ENCODE peak calls at places on chromosomes 12 and 14, in eight cellular contexts. Y is AG04449; N is PC-9; P is cardiac fibroblast; R is dorsolateral prefrontal cortex; X is left ventricle myocardium inferior; C is AG04450; U is naive thymus-derived CD4-positive, alpha-beta T cell. K is an unnamed sample.

GRCh38 chr12:101527682-101528081 is 52.5 kb downstream of the SPIC start:
- DNase-seq in Y (no peak), N (no peak), P (no peak), R (no peak), X (peak; percentile 35), C (no peak), U (no peak), K (no peak)

GRCh38 chr14:56284641-56285040 is 166.4 kb downstream of the PELI2 start:
- DNase-seq in Y (no peak), N (no peak), P (no peak), R (no peak), X (no peak), C (no peak), U (no peak), K (no peak)

GRCh38 chr12:125220404-125221273 is 155.4 kb downstream of the AACS start:
- DNase-seq in Y (no peak), N (no peak), P (no peak), R (no peak), X (no peak), C (no peak), U (no peak), K (no peak)

GRCh38 chr14:95068521-95068920 is 88.8 kb downstream of the DICER1 start:
- DNase-seq in Y (no peak), N (no peak), P (no peak), R (no peak), X (no peak), C (no peak), U (no peak), K (no peak)

GRCh38 chr14:28982228-28982627 is 215.6 kb downstream of the FOXG1 start:
- DNase-seq in Y (no peak), N (no peak), P (no peak), R (no peak), X (no peak), C (no peak), U (no peak), K (no peak)

GRCh38 chr12:88472248-88472647 is 108.0 kb downstream of the KITLG start:
- DNase-seq in Y (no peak), N (no peak), P (peak; percentile 30), R (no peak), X (no peak), C (no peak), U (no peak), K (no peak)

GRCh38 chr12:52171950-52172512 is 19.8 kb downstream of the KRT80 start:
- DNase-seq in Y (no peak), N (peak; percentile 55), P (no peak), R (no peak), X (no peak), C (no peak), U (no peak), K (no peak)

GRCh38 chr14:67620217-67620789 is 583 bp downstream of the ARG2 start:
- DNase-seq in Y (no peak), N (peak; percentile 20), P (no peak), R (peak; percentile 43), X (no peak), C (no peak), U (no peak), K (no peak)

GRCh38 chr12:93256258-93256969 is 121.3 kb upstream of the NUDT4 start:
- DNase-seq in Y (no peak), N (no peak), P (peak; percentile 77), R (no peak), X (no peak), C (no peak), U (no peak), K (no peak)
- H3K4me3 ChIP-seq in Y (no peak overlapping the region), N (no peak overlapping the region), P (no peak overlapping the region), R (no peak overlapping the region), X (no peak overlapping the region), C (no peak overlapping the region), U (no peak overlapping the region), K (no peak overlapping the region)

GRCh38 chr14:103880334-103880985 is 33.1 kb upstream of the PPP1R13B start:
- DNase-seq in Y (no peak), N (peak; percentile 37), P (peak; percentile 88), R (peak; percentile 49), X (peak; percentile 83), C (no peak), U (peak; percentile 46), K (peak; percentile 34)
- H3K4me3 ChIP-seq in Y (no peak overlapping the region), N (no peak overlapping the region), P (peak overlapping the region; percentile 18), R (peak overlapping the region; percentile 16), X (peak overlapping the region; percentile 51), C (peak overlapping the region; percentile 20), U (peak overlapping the region; percentile 25), K (no peak overlapping the region)

GRCh38 chr14:22885975-22886374 is 3.0 kb downstream of the REM2 start:
- DNase-seq in Y (no peak), N (no peak), P (no peak), R (no peak), X (no peak), C (no peak), U (no peak), K (no peak)

GRCh38 chr14:22883191-22883976 is at the start of gene REM2:
- DNase-seq in Y (no peak), N (no peak), P (no peak), R (no peak), X (no peak), C (no peak), U (no peak), K (no peak)

GRCh38 chr14:22882064-22882463 is 958 bp upstream of the REM2 start:
- DNase-seq in Y (no peak), N (no peak), P (no peak), R (no peak), X (no peak), C (no peak), U (no peak), K (no peak)

GRCh38 chr14:22884721-22885523 is 1.9 kb downstream of the REM2 start:
- DNase-seq in Y (no peak), N (no peak), P (no peak), R (no peak), X (no peak), C (no peak), U (no peak), K (no peak)

DNA sequence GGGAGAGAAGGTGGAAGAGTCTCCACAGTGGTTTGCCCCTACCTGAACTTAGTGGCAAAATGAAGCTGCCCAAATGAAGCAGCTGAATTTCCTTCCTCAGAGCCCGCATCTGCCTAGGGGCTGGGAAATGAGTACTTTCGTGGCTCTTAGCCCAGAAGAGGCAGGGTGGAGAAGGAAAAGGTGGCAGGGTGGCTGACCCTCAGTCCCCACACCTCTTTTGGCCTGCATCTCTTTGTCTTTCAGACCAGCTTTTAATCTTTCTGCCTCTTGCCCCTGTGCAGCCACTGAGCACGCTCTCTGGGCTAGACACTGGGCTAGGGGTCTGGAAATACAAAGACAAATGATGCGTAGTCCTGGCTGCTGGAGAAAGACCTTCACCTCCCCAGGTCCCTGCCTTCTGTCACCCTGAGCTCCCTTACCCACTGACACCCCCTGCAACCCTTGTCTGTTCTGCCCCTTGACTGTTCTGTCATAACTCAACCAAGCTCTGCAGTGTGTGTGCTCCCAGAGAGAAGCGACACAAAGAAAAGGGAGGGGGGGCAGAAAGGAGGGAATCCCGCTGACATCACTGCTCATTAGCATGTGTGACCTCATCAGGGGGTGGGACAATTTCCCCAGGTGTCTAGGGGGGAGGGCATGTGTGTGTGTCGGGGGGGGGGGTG is 362 bp upstream of the REM2 start:
- DNase-seq in Y (no peak), N (no peak), P (peak; percentile 39), R (peak; percentile 62), X (no peak), C (no peak), U (peak; percentile 37), K (no peak)
- H3K4me3 ChIP-seq in Y (no peak overlapping the region), N (no peak overlapping the region), P (no peak overlapping the region), R (no peak overlapping the region), X (no peak overlapping the region), C (no peak overlapping the region), U (no peak overlapping the region), K (no peak overlapping the region)

DNA sequence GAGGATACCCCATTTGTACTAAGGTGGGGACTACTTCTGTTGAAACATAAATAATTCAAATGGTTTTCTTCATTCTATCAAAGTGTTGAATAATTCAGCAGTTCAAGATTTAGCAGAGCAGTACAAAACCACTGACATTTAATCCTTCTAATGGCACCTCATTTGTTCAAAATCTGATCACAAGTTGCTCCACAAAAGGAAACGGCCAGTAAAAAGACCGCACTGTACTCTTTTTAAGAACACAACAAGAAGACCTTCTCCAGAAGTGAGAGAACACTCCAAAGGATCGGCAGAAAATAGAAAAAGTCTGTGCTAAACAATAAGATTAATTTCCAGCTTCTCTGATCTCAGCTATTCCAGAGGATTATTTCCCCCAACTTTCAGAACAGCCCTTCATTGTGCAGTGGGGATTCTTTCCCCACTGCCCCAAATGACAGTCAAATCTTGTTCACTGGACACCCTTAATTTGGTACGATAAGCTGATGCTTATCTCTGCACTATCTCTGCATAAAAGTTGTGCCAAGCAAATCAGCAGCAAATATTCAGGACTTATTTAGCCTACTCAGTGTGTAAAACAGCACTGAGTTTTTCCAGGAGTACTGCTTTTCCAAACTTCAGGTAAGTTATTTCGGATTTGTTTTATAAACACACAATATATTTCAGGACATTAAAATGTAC is 5.2 kb downstream of the MPHOSPH9 start:
- DNase-seq in Y (no peak), N (no peak), P (no peak), R (no peak), X (no peak), C (no peak), U (no peak), K (no peak)
- H3K4me3 ChIP-seq in Y (no peak overlapping the region), N (no peak overlapping the region), P (no peak overlapping the region), R (no peak overlapping the region), X (no peak overlapping the region), C (no peak overlapping the region), U (no peak overlapping the region), K (no peak overlapping the region)

DNA sequence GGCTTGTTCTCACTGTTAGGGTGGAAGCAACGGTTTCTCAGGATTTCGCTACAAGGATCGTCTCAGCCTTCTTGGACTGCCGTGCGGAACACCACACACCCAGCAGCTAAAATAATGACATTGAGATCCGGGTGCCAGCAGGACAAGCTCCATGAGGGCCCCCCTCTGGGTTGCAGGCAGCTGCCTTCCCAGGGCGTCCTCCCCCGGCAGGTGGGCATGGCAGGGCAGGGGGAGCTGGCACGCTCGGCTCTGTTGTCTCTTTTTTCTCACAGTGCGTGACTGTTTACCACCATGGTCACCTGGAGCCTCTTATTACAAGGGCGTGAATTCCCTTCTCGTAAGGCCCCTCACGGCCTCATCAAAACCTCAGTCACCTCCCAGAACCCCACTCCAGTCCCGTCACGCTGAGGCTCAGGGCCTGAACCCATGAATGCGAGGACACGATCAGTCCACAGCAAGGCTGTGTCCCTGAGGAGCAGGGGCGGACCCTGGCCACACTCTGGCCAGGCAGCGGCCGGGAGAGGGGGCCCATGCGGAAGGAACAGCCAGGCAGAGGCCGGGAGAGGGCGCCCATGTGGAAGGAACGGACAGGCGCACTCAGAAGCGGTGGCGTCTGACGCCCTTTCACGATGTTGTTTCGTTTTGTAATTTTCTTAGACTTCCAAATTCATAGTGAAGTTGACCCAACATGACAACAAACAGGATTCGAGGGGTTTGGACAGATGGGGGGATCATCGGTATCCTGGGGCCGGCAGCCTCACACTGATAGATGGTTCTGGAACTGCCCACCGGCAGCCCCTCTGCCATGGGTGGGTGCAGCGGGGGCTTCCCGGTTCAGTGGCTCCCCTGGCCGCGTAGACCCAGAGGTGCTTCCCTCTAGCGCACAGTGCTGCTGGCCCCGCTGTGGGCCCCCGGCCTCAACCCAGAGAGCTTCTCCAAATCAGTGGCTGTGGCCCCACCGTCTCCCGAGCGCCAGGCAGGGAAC is 10.0 kb downstream of the LRCOL1 start:
- DNase-seq in Y (no peak), N (peak; percentile 72), P (peak; percentile 78), R (peak; percentile 43), X (peak; percentile 73), C (no peak), U (peak; percentile 44), K (no peak)
- H3K4me3 ChIP-seq in Y (peak overlapping the region; percentile 54), N (peak overlapping the region; percentile 47), P (peak overlapping the region; percentile 54), R (peak overlapping the region; percentile 38), X (peak overlapping the region; percentile 59), C (peak overlapping the region; percentile 49), U (peak overlapping the region; percentile 48), K (peak overlapping the region; percentile 29)